ENCODE peak calls at places on chromosome 14, in nine cellular contexts. E is IMR-90, N is fibroblast of mammary gland, J is H9, L is mesothelial cell of epicardium, Y is ascending aorta, C is choroid plexus epithelial cell, O is neural crest cell, V is adrenal gland. F is an unnamed sample.

GRCh38 chr14:92597873-92598548 is 84.4 kb downstream of the RIN3 start:
- DNase-seq in N (no peak), J (no peak), Y (no peak), L (no peak), O (no peak), C (no peak), E (no peak), V (no peak), F (no peak)

GRCh38 chr14:66717571-66718140 is 209.7 kb downstream of the GPHN start:
- DNase-seq in N (no peak), V (no peak), E (no peak), Y (no peak), O (no peak), C (no peak), L (no peak), J (no peak), F (no peak)

GRCh38 chr14:69827560-69827959 is 30.5 kb upstream of the SLC10A1 start:
- DNase-seq in V (no peak), Y (no peak), L (no peak), N (no peak), O (no peak), E (no peak), C (no peak), J (no peak), F (no peak)

GRCh38 chr14:103074699-103075341 is 9.2 kb upstream of the LBHD2 start:
- DNase-seq in L (no peak), C (no peak), N (peak; percentile 27), Y (no peak), O (no peak), V (peak; percentile 49), J (peak; percentile 69), E (no peak), F (no peak)

GRCh38 chr14:75981426-75981825 is 369 bp downstream of the TGFB3 start:
- DNase-seq in Y (no peak), L (peak; percentile 53), O (no peak), N (peak; percentile 22), V (peak; percentile 38), E (no peak), J (peak; percentile 58), C (peak; percentile 35), F (no peak)

GRCh38 chr14:72736348-72736747 is 157.6 kb downstream of the DPF3 start:
- DNase-seq in Y (no peak), E (peak; percentile 83), C (peak; percentile 96), J (no peak), V (no peak), O (no peak), L (no peak), N (peak; percentile 75), F (no peak)

GRCh38 chr14:75822522-75823288 is 159.1 kb downstream of the TGFB3 start:
- DNase-seq in L (no peak), C (peak; percentile 92), V (no peak), O (no peak), E (peak; percentile 85), N (peak; percentile 88), J (no peak), Y (no peak), F (no peak)

GRCh38 chr14:94180655-94181271 is 6.6 kb downstream of the PPP4R4 start:
- DNase-seq in C (peak; percentile 61), L (no peak), O (no peak), Y (no peak), E (peak; percentile 42), N (peak; percentile 52), V (no peak), J (no peak), F (no peak)

GRCh38 chr14:75150150-75150549 is 23.3 kb upstream of the NEK9 start:
- DNase-seq in E (no peak), J (no peak), L (no peak), C (no peak), N (peak; percentile 78), Y (no peak), O (no peak), V (no peak), F (no peak)

GRCh38 chr14:69997849-69998248 is 118.6 kb downstream of the SMOC1 start:
- DNase-seq in L (no peak), C (peak; percentile 96), V (no peak), E (peak; percentile 96), Y (no peak), O (no peak), J (no peak), N (peak; percentile 92), F (no peak)

GRCh38 chr14:23361320-23361719 is 3.7 kb downstream of the EFS start:
- DNase-seq in Y (no peak), C (peak; percentile 42), E (peak; percentile 79), V (no peak), J (no peak), N (peak; percentile 60), L (no peak), O (no peak), F (no peak)

GRCh38 chr14:49446801-49447200 is 139.4 kb downstream of the RPS29 start:
- DNase-seq in C (no peak), E (no peak), O (no peak), V (no peak), J (no peak), N (no peak), L (no peak), Y (no peak), F (no peak)

DNA sequence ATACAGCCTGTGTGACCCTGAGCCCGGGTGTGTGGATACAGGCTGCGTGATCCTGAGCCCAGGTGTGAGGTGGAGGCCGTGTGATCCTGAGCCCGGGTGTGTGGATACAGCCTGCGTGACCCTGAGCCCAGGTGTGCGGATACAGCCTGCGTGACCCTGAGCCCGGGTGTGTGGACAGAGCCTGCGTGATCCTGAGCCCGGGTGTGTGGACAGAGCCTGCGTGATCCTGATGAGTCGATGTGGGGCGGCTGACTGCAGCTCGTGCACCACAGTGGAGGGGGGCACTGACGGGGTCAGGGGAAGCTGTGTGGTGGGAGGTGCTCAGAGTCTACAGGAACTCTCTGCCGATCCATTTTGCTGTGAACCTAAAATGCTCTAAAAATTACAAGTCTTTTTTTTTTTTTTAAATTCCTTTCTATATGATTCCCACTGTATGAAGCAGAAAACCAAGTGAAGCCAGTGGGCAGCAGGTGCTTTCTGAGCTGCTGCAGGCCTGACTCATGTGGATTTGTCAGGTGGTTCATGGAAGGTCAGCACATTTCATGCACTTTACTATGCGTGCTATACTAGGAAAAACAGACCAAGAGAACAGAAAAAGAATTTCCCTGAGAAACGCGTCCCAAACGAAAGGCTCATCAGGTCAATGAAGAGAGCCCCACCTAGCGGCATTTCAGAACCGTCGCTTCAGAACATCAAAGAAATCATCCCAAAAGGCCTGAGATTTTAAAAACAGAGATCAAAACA is 19.3 kb downstream of the BRF1 start:
- DNase-seq in V (peak; percentile 49), N (peak; percentile 77), C (peak; percentile 88), J (no peak), L (no peak), E (peak; percentile 83), Y (no peak), O (peak; percentile 40), F (no peak)
- TF ChIP-seq CTCF in V (peak; percentile 62), N (peak; percentile 83), C (peak; percentile 90), J (peak; percentile 80), L (peak; percentile 34), E (peak; percentile 86), Y (peak; percentile 11), O (peak; percentile 79), F (peak; percentile 73)

DNA sequence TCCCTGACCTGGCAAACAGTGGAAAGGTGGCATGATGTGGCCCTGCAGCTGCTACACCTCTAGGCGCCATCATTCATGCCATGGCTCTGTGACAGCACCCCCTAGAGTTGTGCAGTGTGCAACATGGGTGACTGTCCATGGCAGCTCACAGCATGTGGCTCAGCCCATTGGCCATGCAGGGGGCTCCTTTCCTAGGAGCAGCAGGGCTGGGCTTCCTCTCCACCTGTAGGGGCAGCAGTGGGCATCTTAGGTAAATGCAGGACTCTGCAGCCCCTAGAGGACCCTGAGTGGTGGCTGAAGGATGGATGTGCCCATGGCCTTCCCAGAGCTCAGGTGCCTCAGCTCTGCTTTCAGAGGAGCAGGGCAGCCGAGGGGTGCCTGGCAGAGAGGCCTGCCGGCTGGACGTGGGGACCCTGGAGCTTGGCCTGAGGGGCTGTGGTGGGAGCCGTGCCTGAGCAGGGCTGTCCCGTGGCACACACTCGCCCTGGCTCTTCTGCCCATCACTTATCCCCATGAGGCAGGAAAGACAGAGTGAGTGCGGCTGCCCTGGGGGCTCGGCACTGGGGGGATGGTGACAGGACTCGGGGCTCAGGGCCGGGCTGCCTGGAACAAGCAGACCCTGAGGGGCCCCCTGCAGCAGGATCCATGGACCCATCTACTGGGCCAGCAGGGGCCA is 7.4 kb downstream of the ADSS1 start:
- DNase-seq in L (no peak), V (no peak), J (peak; percentile 76), Y (no peak), C (no peak), O (no peak), N (no peak), E (no peak), F (no peak)
- TF ChIP-seq CTCF in L (no peak), V (peak; percentile 6), J (peak; percentile 74), Y (no peak), C (peak; percentile 56), O (peak; percentile 50), N (peak; percentile 30), E (peak; percentile 43), F (peak; percentile 57)

GRCh38 chr14:77457522-77458248 is at the start of the genes AHSA1 and VIPAS39:
- DNase-seq in C (peak; percentile 100), E (peak; percentile 99), V (peak; percentile 94), N (peak; percentile 99), J (peak; percentile 99), L (peak; percentile 87), Y (peak; percentile 94), O (peak; percentile 81), F (peak; percentile 77)
- TF ChIP-seq CTCF in C (no peak), E (no peak), V (peak; percentile 4), N (no peak), J (no peak), L (peak; percentile 9), Y (no peak), O (no peak), F (no peak)

GRCh38 chr14:51652168-51653095 is 722 bp downstream of the FRMD6 start:
- DNase-seq in J (peak; percentile 49), C (no peak), Y (no peak), L (no peak), V (peak; percentile 57), E (no peak), O (no peak), N (no peak), F (peak; percentile 42)
- TF ChIP-seq CTCF in J (no peak), C (no peak), Y (no peak), L (no peak), V (no peak), E (no peak), O (peak; percentile 51), N (no peak), F (peak; percentile 13)

DNA sequence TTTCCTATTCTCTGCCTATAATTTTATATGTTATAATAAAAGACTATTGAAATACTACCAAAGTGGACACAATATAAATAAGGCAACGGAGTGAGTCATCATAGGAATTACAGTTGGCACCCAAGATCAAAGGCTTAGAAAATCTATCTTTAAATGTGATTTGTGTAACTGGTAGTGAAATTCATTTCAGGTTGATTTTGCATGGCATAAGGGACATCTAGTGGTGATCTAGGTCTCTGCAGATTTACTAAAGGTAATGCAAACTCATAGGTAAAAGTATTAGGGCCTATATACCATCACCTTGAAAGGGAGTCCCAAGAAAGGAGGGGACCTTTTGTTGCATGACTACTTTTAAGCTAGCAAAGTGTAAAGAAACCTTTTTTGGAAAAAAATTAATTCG is 527.2 kb downstream of the NRXN3 start:
- DNase-seq in O (no peak), C (peak; percentile 55), N (peak; percentile 49), J (no peak), E (peak; percentile 26), L (no peak), V (no peak), Y (no peak), F (no peak)
- TF ChIP-seq CTCF in O (peak; percentile 77), C (peak; percentile 59), N (peak; percentile 60), J (peak; percentile 79), E (peak; percentile 56), L (peak; percentile 41), V (peak; percentile 24), Y (no peak), F (peak; percentile 71)

F was measured in progenitor cell of endocrine pancreas.